ENCODE peak calls at places on chromosomes 7 and 10, in seven cellular contexts. E is A673, I is brain microvascular endothelial cell, K is prostate gland, W is neural progenitor cell, N is endothelial cell of umbilical vein, G is breast epithelium. O is an unnamed sample.

GRCh38 chr10:43844236-43844635 is 195.6 kb upstream of the ZNF32 start:
- DNase-seq in N (no peak), K (no peak), G (no peak), W (no peak), I (no peak), E (no peak), O (no peak)

GRCh38 chr10:62045765-62046521 is 144.4 kb downstream of the ARID5B start:
- DNase-seq in I (peak), N (peak), E (peak), G (no peak), W (no peak), K (no peak), O (no peak)

GRCh38 chr10:121137533-121137932 is 286.4 kb downstream of the WDR11 start:
- DNase-seq in G (no peak), I (no peak), W (no peak), K (peak), N (no peak), E (no peak), O (no peak)

GRCh38 chr7:105760549-105761447 is 115.6 kb downstream of the ATXN7L1 start:
- DNase-seq in E (no peak), N (no peak), G (no peak), W (no peak), K (no peak), I (no peak), O (no peak)

GRCh38 chr7:41698726-41699125 is 4.2 kb downstream of the INHBA start:
- DNase-seq in G (no peak), I (no peak), N (peak), W (no peak), E (no peak), K (peak), O (no peak)

GRCh38 chr10:3068968-3069737 is 1.8 kb downstream of the PFKP start:
- DNase-seq in K (no peak), N (no peak), E (peak), W (peak), I (no peak), G (no peak), O (no peak)

GRCh38 chr7:17274551-17275245 is 23.8 kb upstream of the AHR start:
- DNase-seq in N (peak), I (peak), G (no peak), E (peak), W (no peak), K (no peak), O (no peak)

GRCh38 chr10:130817046-130817624 is 494.4 kb downstream of the TCERG1L start:
- DNase-seq in G (no peak), K (no peak), W (no peak), I (no peak), N (no peak), E (no peak), O (no peak)

GRCh38 chr7:131013716-131014115 is 279.7 kb upstream of the KLF14 start:
- DNase-seq in W (no peak), I (no peak), G (no peak), K (no peak), E (no peak), N (no peak), O (no peak)

GRCh38 chr7:131012477-131013031 is 278.5 kb upstream of the KLF14 start:
- DNase-seq in I (no peak), G (no peak), W (no peak), E (no peak), N (no peak), K (no peak), O (no peak)

GRCh38 chr7:131011437-131011752 is 277.4 kb upstream of the KLF14 start:
- DNase-seq in G (no peak), K (no peak), E (peak), W (no peak), I (no peak), N (no peak), O (peak)

GRCh38 chr7:131010714-131011436 is 276.9 kb upstream of the KLF14 start:
- DNase-seq in W (no peak), K (no peak), I (no peak), E (no peak), N (no peak), G (no peak), O (no peak)

GRCh38 chr7:131011976-131012375 is 278.0 kb upstream of the KLF14 start:
- DNase-seq in I (peak), E (peak), N (peak), G (no peak), W (no peak), K (no peak), O (no peak)
- H3K27ac ChIP-seq in I (peak), E (peak), N (no peak), G (peak), W (no peak), K (peak), O (peak)

GRCh38 chr7:146054909-146055308 is 61.7 kb upstream of the CNTNAP2 start:
- DNase-seq in K (no peak), W (no peak), N (no peak), I (no peak), G (no peak), E (no peak), O (no peak)
- TF ChIP-seq CTCF in K (no peak), W (peak), N (no peak), I (peak), G (no peak), E (no peak), O (no peak)

DNA sequence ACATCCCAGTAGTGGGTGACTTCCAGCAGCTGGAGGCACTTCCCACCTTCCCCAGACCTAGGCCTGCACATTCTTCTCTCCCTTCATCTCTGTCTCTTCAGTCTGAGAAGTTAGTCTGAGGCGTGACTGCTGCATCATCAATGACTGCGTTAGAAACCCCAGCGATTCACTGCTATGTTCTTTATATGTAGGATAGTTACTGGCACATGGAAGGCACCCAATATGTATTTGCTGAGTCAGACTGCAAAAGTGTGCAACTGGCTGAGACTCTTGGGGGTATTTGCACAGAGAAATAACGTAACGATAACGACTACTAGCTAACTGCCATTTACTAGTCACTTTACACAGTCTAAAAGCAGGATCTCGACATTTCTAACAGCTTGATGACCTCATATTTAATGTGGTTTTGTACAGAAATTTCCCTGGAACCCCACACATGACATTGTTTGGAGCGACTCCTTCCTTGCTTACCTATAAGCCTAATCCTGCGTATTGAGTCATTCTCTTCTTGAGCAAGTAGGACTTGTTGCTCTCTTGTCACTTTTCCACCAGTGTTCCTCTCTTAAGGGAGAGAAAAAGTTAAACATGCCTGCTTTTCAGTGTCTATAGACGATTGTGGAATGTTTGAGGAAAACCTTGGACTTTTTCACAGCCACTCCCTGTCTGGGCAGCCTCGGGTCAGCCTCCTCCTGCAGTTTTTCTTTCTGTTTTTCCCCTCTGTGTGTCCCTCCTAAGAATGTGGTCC is 45.5 kb downstream of the THNSL1 start:
- DNase-seq in W (no peak), E (no peak), I (no peak), G (no peak), N (no peak), K (no peak), O (no peak)
- H3K4me3 ChIP-seq in W (no peak), E (no peak), I (peak), G (no peak), N (no peak), K (no peak), O (no peak)

DNA sequence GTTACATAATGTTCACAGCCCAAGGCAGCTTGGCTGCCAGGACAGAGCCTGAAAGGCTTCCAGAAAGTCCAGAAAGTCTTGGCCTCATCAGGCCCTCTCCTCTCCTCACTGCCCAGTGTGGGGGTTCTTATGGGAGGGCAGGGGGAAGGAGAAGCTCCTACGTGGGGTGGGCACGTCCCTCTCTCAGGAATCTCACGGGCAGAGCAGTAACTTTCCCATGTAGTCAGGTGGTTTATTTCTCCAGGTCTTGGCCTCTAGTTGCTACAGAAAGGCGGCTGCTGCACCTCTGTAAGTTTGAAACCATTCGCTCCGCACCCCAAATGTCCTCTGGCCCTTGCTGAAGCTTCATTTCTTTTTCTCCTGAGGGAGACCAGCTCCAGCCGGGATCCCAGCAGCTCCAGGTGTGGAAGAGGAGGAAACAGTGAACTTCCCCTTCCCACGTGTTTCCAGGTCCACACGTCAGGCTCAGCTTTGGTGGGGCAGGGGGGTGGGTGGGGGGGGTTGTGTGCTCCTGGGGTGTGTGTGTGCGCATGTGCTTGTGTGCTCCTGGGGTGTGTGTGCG is 320.3 kb downstream of the WDR37 start:
- DNase-seq in N (no peak), W (no peak), G (no peak), E (no peak), K (no peak), I (no peak), O (no peak)
- H3K27ac ChIP-seq in N (no peak), W (no peak), G (no peak), E (no peak), K (no peak), I (no peak), O (no peak)

DNA sequence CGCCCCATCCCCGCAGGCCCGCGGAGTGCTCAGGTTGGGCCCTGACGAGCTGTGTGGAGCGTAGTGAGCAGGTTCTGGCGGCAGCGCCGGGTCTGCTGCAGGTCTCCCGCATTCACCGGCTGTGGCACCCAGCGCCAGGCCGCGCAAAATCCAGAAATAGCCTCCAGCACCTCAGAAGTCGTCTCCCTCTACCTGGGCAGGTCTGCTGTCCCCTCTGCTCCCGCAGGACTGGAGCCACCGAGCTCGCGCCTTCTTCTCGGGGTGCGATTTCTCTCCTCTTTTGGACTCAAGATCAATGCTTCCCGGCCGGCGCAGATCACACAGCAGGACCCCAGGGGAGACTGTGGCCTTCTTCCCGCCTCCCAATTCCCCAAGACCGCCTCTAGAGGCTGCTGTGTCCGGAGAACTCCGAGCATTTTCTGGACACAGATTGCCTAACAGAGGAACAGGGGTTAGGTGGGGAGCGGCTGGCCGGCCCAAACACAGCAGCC is 8.4 kb downstream of the TLX1 start:
- DNase-seq in W (peak), I (no peak), K (no peak), E (no peak), G (no peak), N (no peak), O (no peak)
- TF ChIP-seq CTCF in W (peak), I (peak), K (no peak), E (no peak), G (no peak), N (no peak), O (no peak)

GRCh38 chr10:71244638-71245419 is 32.5 kb downstream of the UNC5B start:
- DNase-seq in K (peak), W (no peak), N (peak), E (peak), I (peak), G (no peak), O (no peak)
- H3K4me3 ChIP-seq in K (no peak), W (no peak), N (no peak), E (no peak), I (peak), G (peak), O (peak)

DNA sequence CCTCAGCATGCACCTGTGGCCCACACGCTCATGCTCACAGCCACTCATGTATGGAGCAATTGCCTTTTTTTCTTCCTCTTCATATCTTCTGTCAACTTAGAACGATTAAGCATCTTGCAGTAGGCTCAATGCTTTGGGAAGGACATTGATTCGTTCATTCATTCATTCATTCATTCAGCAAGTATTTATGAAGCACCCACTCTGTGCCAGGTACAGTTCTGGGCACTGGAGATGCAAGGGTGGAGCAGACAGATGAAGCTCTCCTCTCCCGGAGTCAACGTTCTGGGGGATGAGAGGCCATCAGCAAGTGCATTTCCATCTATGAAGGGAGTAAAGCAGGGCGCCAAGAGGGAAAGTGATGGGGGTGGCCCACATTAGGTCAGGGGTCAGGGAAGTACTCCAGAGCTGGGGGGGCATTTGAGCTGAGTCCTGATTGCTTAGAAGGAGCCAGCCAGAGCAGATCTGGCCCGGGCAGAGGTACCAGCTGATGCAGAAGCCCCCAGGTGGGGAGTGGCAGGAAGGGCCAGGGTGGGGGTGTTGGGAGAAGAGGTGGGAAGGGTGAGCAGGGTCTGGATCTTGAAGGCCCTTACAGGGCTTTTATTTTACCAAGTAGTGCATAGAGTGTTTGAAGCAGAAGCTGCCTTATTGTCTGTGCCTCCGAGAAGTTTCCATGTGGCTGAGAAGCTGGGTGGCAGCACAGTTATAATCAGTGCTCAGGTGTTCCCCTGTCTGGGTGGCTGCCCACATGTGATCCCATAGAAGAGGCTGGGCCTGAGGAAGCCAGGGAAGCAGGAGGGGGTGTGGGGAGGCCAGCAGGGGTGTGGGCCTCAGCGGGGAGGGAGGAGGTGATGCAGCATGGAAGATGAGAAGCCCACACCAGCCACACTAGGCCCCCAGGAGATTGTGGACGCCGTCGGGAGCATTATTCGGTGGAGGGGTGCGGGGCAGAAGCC is 36.2 kb downstream of the CHST3 start:
- DNase-seq in I (no peak), K (no peak), N (no peak), W (no peak), G (no peak), E (no peak), O (no peak)
- H3K27ac ChIP-seq in I (no peak), K (peak), N (no peak), W (no peak), G (peak), E (peak), O (peak)

GRCh38 chr10:86289577-86289868 is 77.1 kb downstream of the GRID1 start:
- DNase-seq in N (no peak), K (no peak), I (no peak), W (no peak), E (no peak), G (no peak), O (no peak)
- TF ChIP-seq CTCF in N (no peak), K (no peak), I (no peak), W (no peak), E (no peak), G (no peak), O (no peak)

GRCh38 chr7:152089183-152089582 is 63.7 kb downstream of the GALNT11 start:
- DNase-seq in N (no peak), W (no peak), K (no peak), G (no peak), E (no peak), I (no peak), O (no peak)

GRCh38 chr7:152085116-152085515 is 59.6 kb downstream of the GALNT11 start:
- DNase-seq in E (no peak), I (no peak), N (no peak), K (no peak), W (no peak), G (no peak), O (no peak)

GRCh38 chr7:152081088-152081487 is 55.6 kb downstream of the GALNT11 start:
- DNase-seq in E (no peak), K (no peak), I (no peak), N (no peak), G (no peak), W (peak), O (no peak)

GRCh38 chr7:152090739-152091138 is 65.3 kb downstream of the GALNT11 start:
- DNase-seq in G (no peak), N (no peak), K (no peak), W (no peak), I (no peak), E (no peak), O (no peak)

DNA sequence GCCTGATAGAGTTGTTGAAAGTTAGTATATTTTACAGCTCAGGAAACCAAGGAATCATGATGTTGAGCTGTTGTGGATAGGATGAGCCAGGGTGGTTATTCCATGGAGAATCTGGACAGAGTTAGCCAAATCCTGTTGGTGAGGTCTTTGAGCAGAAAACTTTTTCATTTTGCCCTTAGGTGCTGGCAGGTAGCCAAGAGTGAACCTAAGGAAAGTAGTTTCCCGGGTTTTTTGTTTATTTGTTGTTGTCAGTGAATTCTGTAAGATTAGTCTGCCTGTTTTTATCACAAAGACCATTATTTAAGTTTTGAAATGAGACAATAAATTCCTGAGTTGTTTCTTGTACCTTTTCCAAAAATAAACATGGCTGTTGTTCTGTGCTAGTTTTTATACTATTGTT is 61.0 kb downstream of the GALNT11 start:
- DNase-seq in G (no peak), N (no peak), I (no peak), K (no peak), E (no peak), W (no peak), O (no peak)
- H3K4me3 ChIP-seq in G (no peak), N (no peak), I (no peak), K (no peak), E (no peak), W (no peak), O (no peak)